ENCODE peak calls at places on chromosomes 12 and 14, in eight cellular contexts. Y is CD8-positive, alpha-beta T cell; W is CD8-positive, alpha-beta memory T cell; C is tibial nerve; S is left lung; P is spleen; U is brain microvascular endothelial cell; Q is RWPE2. K is an unnamed sample. For H3K27me3, the result is how much of the 10 kb centered on the place peaks cover.

GRCh38 chr14:89401783-89402182 is 15.2 kb downstream of the FOXN3 start:
- DNase-seq in Y (no peak), W (no peak), C (no peak), S (no peak), P (no peak), U (no peak), Q (no peak), K (no peak)

GRCh38 chr14:94536836-94537235 is 24.4 kb upstream of the SERPINA4 start:
- DNase-seq in Y (no peak), W (no peak), C (no peak), S (no peak), P (no peak), U (peak), Q (no peak), K (no peak)

GRCh38 chr12:98532687-98533304 is 17.4 kb downstream of the TMPO start:
- DNase-seq in Y (no peak), W (no peak), C (no peak), S (no peak), P (no peak), U (peak), Q (no peak), K (no peak)

GRCh38 chr12:79689041-79689476 is 1.7 kb downstream of the PAWR start:
- DNase-seq in Y (no peak), W (no peak), C (no peak), S (no peak), P (no peak), U (no peak), Q (no peak), K (no peak)

GRCh38 chr12:6852651-6853354 is 853 bp downstream of the USP5 start:
- DNase-seq in Y (peak), W (peak), C (no peak), S (no peak), P (peak), U (peak), Q (no peak), K (no peak)

GRCh38 chr12:13205809-13206559 is 9.5 kb downstream of the EMP1 start:
- DNase-seq in Y (no peak), W (no peak), C (no peak), S (no peak), P (no peak), U (peak), Q (peak), K (no peak)

GRCh38 chr12:56256326-56256960 is 1.7 kb downstream of the ANKRD52 start:
- DNase-seq in Y (no peak), W (no peak), C (no peak), S (no peak), P (no peak), U (no peak), Q (no peak), K (no peak)

GRCh38 chr12:64814432-64814831 is 10.0 kb upstream of the TBC1D30 start:
- DNase-seq in Y (no peak), W (no peak), C (no peak), S (no peak), P (no peak), U (no peak), Q (no peak), K (no peak)

GRCh38 chr12:100753837-100754236 is 40.7 kb upstream of the ANO4 start:
- DNase-seq in Y (no peak), W (no peak), C (no peak), S (no peak), P (no peak), U (no peak), Q (no peak), K (no peak)

GRCh38 chr12:104358353-104359003 is 54.9 kb downstream of the EID3 start:
- DNase-seq in Y (peak), W (peak), C (peak), S (peak), P (peak), U (peak), Q (no peak), K (peak)

DNA sequence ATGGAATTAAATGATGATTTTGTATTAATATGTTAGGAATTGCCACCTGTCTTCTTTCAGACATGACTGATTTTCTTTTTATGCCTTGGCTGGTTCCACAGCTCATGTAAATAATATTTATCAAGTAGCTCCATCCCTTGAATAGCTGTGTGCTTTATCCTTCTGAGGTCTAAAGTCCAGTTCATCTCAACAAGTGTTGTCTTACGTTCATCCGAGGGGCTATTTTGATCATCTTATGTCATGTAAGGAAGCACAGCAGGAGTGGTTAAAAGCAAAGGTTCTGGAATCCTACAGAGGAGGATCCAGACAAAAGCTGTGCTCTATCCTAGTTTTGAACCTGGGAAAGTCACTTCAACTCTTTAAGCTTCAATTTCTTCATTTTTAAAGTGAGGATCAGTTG is 123.7 kb upstream of the ATP2B1 start:
- DNase-seq in Y (no peak), W (no peak), C (no peak), S (no peak), P (no peak), U (no peak), Q (no peak), K (no peak)
- H3K27me3 ChIP-seq in Y (under half), W (under half), C (under half), S (under half), P (under half), U (under half), Q (under half), K (under half)

GRCh38 chr14:23665302-23666016 is 29.3 kb downstream of the DHRS2 start:
- DNase-seq in Y (no peak), W (no peak), C (no peak), S (no peak), P (no peak), U (no peak), Q (no peak), K (no peak)

GRCh38 chr14:23667134-23667533 is 31.0 kb downstream of the DHRS2 start:
- DNase-seq in Y (no peak), W (no peak), C (no peak), S (no peak), P (no peak), U (no peak), Q (no peak), K (no peak)

GRCh38 chr14:23663127-23663526 is 27.0 kb downstream of the DHRS2 start:
- DNase-seq in Y (no peak), W (no peak), C (no peak), S (no peak), P (no peak), U (no peak), Q (no peak), K (no peak)

GRCh38 chr14:23663711-23664110 is 27.5 kb downstream of the DHRS2 start:
- DNase-seq in Y (no peak), W (no peak), C (no peak), S (no peak), P (no peak), U (no peak), Q (no peak), K (no peak)

GRCh38 chr14:23664207-23664885 is 28.2 kb downstream of the DHRS2 start:
- DNase-seq in Y (no peak), W (no peak), C (no peak), S (no peak), P (no peak), U (no peak), Q (no peak), K (no peak)
- H3K27me3 ChIP-seq in Y (under half), W (under half), C (under half), S (under half), P (under half), U (under half), Q (under half), K (under half)

GRCh38 chr14:50021261-50021660 is 95.1 kb downstream of the VCPKMT start:
- DNase-seq in Y (no peak), W (no peak), C (no peak), S (no peak), P (no peak), U (no peak), Q (no peak), K (no peak)
- H3K27me3 ChIP-seq in Y (under half), W (under half), C (under half), S (under half), P (under half), U (under half), Q (under half), K (under half)

GRCh38 chr14:52267501-52268190 is at the start of gene PTGDR:
- DNase-seq in Y (no peak), W (peak), C (no peak), S (peak), P (peak), U (no peak), Q (no peak), K (peak)
- H3K27me3 ChIP-seq in Y (under half), W (under half), C (under half), S (under half), P (under half), U (under half), Q (half or more), K (under half)

GRCh38 chr14:44847910-44848309 is 113.8 kb downstream of the KLHL28 start:
- DNase-seq in Y (no peak), W (no peak), C (no peak), S (no peak), P (no peak), U (no peak), Q (no peak), K (no peak)
- H3K27me3 ChIP-seq in Y (under half), W (under half), C (under half), S (under half), P (under half), U (under half), Q (under half), K (under half)

GRCh38 chr12:29396774-29397173 is 15.8 kb upstream of the ERGIC2 start:
- DNase-seq in Y (no peak), W (no peak), C (no peak), S (no peak), P (no peak), U (peak), Q (no peak), K (no peak)

GRCh38 chr12:29389295-29389919 is 8.4 kb upstream of the ERGIC2 start:
- DNase-seq in Y (no peak), W (no peak), C (no peak), S (no peak), P (peak), U (no peak), Q (no peak), K (no peak)

GRCh38 chr12:29398495-29398894 is 17.5 kb upstream of the ERGIC2 start:
- DNase-seq in Y (no peak), W (no peak), C (no peak), S (no peak), P (no peak), U (no peak), Q (no peak), K (no peak)

GRCh38 chr12:29395356-29395755 is 14.4 kb upstream of the ERGIC2 start:
- DNase-seq in Y (no peak), W (no peak), C (no peak), S (no peak), P (no peak), U (no peak), Q (no peak), K (no peak)
- H3K27me3 ChIP-seq in Y (under half), W (under half), C (under half), S (under half), P (under half), U (under half), Q (under half), K (under half)

DNA sequence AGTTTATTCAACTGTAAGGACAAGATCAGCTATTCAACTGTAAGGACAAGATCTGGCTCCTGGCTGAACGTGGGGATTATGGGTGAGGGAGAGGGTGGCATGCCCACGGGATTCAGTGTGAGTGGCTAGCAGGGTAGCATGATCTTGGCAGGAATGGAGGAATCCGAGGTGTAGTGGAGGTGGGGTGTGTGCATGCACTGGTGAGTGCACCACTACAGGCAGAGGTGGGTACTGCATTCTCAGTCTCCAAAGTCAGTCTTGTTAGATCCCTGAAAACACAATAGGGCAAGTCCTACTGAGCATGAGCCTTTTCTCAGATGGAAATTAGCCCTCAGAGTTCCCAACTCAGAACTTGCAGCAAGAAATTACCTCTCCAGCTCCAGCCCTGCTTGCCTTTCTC is 32.2 kb upstream of the DCD start:
- DNase-seq in Y (no peak), W (no peak), C (no peak), S (no peak), P (no peak), U (peak), Q (no peak), K (no peak)
- H3K27me3 ChIP-seq in Y (under half), W (under half), C (under half), S (under half), P (under half), U (under half), Q (under half), K (under half)

GRCh38 chr12:57474862-57475261 is 4.8 kb downstream of the ARHGAP9 start:
- DNase-seq in Y (no peak), W (no peak), C (no peak), S (no peak), P (peak), U (no peak), Q (no peak), K (no peak)

GRCh38 chr12:57473886-57474285 is 5.8 kb downstream of the ARHGAP9 start:
- DNase-seq in Y (no peak), W (no peak), C (no peak), S (no peak), P (peak), U (no peak), Q (no peak), K (no peak)

GRCh38 chr12:57473392-57473791 is 6.3 kb downstream of the ARHGAP9 start:
- DNase-seq in Y (no peak), W (no peak), C (no peak), S (no peak), P (no peak), U (no peak), Q (no peak), K (no peak)

GRCh38 chr12:57475271-57476161 is 4.2 kb downstream of the ARHGAP9 start:
- DNase-seq in Y (no peak), W (no peak), C (no peak), S (peak), P (peak), U (no peak), Q (no peak), K (no peak)

GRCh38 chr12:57474430-57474829 is 5.2 kb downstream of the ARHGAP9 start:
- DNase-seq in Y (no peak), W (no peak), C (no peak), S (no peak), P (peak), U (no peak), Q (no peak), K (peak)
- H3K27me3 ChIP-seq in Y (under half), W (under half), C (half or more), S (under half), P (under half), U (under half), Q (under half), K (under half)

GRCh38 chr12:54051916-54052744 is 1.5 kb upstream of the HOXC4 start:
- DNase-seq in Y (no peak), W (no peak), C (no peak), S (no peak), P (peak), U (no peak), Q (no peak), K (no peak)
- H3K27me3 ChIP-seq in Y (half or more), W (half or more), C (under half), S (half or more), P (half or more), U (half or more), Q (half or more), K (under half)

GRCh38 chr12:109900752-109901580 is 892 bp downstream of the TCHP start:
- DNase-seq in Y (no peak), W (no peak), C (no peak), S (no peak), P (no peak), U (no peak), Q (no peak), K (no peak)

GRCh38 chr12:109899783-109900751 is at the start of gene TCHP:
- DNase-seq in Y (peak), W (peak), C (peak), S (peak), P (peak), U (peak), Q (no peak), K (peak)

GRCh38 chr12:109905301-109905700 is 5.2 kb downstream of the TCHP start:
- DNase-seq in Y (no peak), W (no peak), C (no peak), S (no peak), P (no peak), U (no peak), Q (no peak), K (no peak)

GRCh38 chr12:109897029-109897428 is 3.0 kb upstream of the TCHP start:
- DNase-seq in Y (no peak), W (no peak), C (no peak), S (no peak), P (no peak), U (no peak), Q (no peak), K (no peak)

GRCh38 chr12:109902866-109903265 is 2.8 kb downstream of the TCHP start:
- DNase-seq in Y (no peak), W (no peak), C (no peak), S (no peak), P (no peak), U (no peak), Q (no peak), K (no peak)
- H3K27me3 ChIP-seq in Y (under half), W (under half), C (under half), S (under half), P (under half), U (under half), Q (under half), K (under half)

K was measured in pancreas.